ENCODE peak calls at places on chromosomes 3 and 15, in four cellular contexts. W, L, A and Q are unnamed samples.

GRCh38 chr15:80991446-80991845 is 1.8 kb upstream of the MESD start:
- ATAC-seq in W (peak; percentile 59), L (no peak), A (no peak), Q (peak; percentile 58)

GRCh38 chr15:23572844-23573243 is 7.4 kb downstream of the MKRN3 start:
- ATAC-seq in W (peak; percentile 86), L (no peak), A (no peak), Q (no peak)

GRCh38 chr3:54962200-54962599 is 34.3 kb upstream of the LRTM1 start:
- ATAC-seq in W (no peak), L (no peak), A (no peak), Q (no peak)

GRCh38 chr3:179432021-179432420 is 19.2 kb downstream of the GNB4 start:
- ATAC-seq in W (no peak), L (no peak), A (no peak), Q (peak; percentile 48)

GRCh38 chr15:76293361-76293760 is 17.9 kb downstream of the ETFA start:
- ATAC-seq in W (no peak), L (no peak), A (no peak), Q (no peak)

GRCh38 chr15:44812029-44812517 is 75.7 kb downstream of the TRIM69 start:
- ATAC-seq in W (no peak), L (no peak), A (peak; percentile 96), Q (no peak)

GRCh38 chr3:122350814-122351418 is 25.9 kb downstream of the CSTA start:
- ATAC-seq in W (no peak), L (no peak), A (no peak), Q (no peak)

GRCh38 chr15:64844576-64845140 is 2.9 kb downstream of the PLEKHO2 start:
- ATAC-seq in W (no peak), L (no peak), A (no peak), Q (no peak)

GRCh38 chr3:161137260-161137659 is 32.1 kb upstream of the B3GALNT1 start:
- ATAC-seq in W (no peak), L (no peak), A (no peak), Q (no peak)

GRCh38 chr3:133828576-133829309 is 23.1 kb downstream of the SRPRB start:
- ATAC-seq in W (peak; percentile 99), L (peak; percentile 65), A (no peak), Q (no peak)

GRCh38 chr3:108728934-108729333 is 28.3 kb downstream of the RETNLB start:
- ATAC-seq in W (no peak), L (no peak), A (no peak), Q (no peak)

GRCh38 chr3:185716436-185717090 is 108.3 kb downstream of the IGF2BP2 start:
- ATAC-seq in W (no peak), L (no peak), A (peak; percentile 11), Q (no peak)

GRCh38 chr3:21795152-21795837 is 44.3 kb upstream of the ZNF385D start:
- ATAC-seq in W (no peak), L (no peak), A (no peak), Q (peak; percentile 50)

GRCh38 chr3:4099607-4100006 is 203.6 kb upstream of the SETMAR start:
- ATAC-seq in W (no peak), L (no peak), A (no peak), Q (no peak)

GRCh38 chr3:72093270-72093669 is 308.3 kb upstream of the PROK2 start:
- ATAC-seq in W (no peak), L (no peak), A (no peak), Q (no peak)

GRCh38 chr3:153785901-153786300 is 335.3 kb upstream of the ARHGEF26 start:
- ATAC-seq in W (no peak), L (peak; percentile 63), A (peak; percentile 35), Q (no peak)

GRCh38 chr3:34000301-34000700 is 201.9 kb downstream of the PDCD6IP start:
- ATAC-seq in W (no peak), L (no peak), A (no peak), Q (no peak)

GRCh38 chr3:177351757-177352158 is 154.5 kb upstream of the TBL1XR1 start:
- ATAC-seq in W (no peak), L (no peak), A (no peak), Q (no peak)

GRCh38 chr3:85524104-85524503 is 565.3 kb downstream of the CADM2 start:
- ATAC-seq in W (no peak), L (no peak), A (no peak), Q (no peak)

GRCh38 chr3:170740726-170741591 is 129.0 kb downstream of the RPL22L1 start:
- ATAC-seq in W (peak; percentile 53), L (peak; percentile 61), A (no peak), Q (peak; percentile 85)

GRCh38 chr15:59689626-59690236 is 611 bp upstream of the BNIP2 start:
- ATAC-seq in W (peak; percentile 77), L (peak; percentile 70), A (peak; percentile 52), Q (peak; percentile 76)
- TF ChIP-seq POLR2AphosphoS5 in W (no peak), L (no peak), A (no peak), Q (peak; percentile 0)

GRCh38 chr3:40450438-40450837 is 6.7 kb upstream of the RPL14 start:
- ATAC-seq in W (no peak), L (no peak), A (no peak), Q (no peak)

GRCh38 chr3:40452562-40452875 is 4.6 kb upstream of the RPL14 start:
- ATAC-seq in W (no peak), L (no peak), A (no peak), Q (no peak)

GRCh38 chr3:40452876-40453730 is 4.0 kb upstream of the RPL14 start:
- ATAC-seq in W (peak; percentile 95), L (peak; percentile 91), A (peak; percentile 95), Q (peak; percentile 97)

GRCh38 chr3:40451551-40451950 is 5.6 kb upstream of the RPL14 start:
- ATAC-seq in W (no peak), L (no peak), A (no peak), Q (no peak)

GRCh38 chr3:40452057-40452456 is 5.1 kb upstream of the RPL14 start:
- ATAC-seq in W (no peak), L (no peak), A (no peak), Q (no peak)
- H3K4me3 ChIP-seq in W (peak overlapping the region; percentile 57), L (peak overlapping the region; percentile 78), A (peak overlapping the region; percentile 86), Q (no peak overlapping the region)

GRCh38 chr3:73683706-73684105 is 59.0 kb upstream of the PDZRN3 start:
- ATAC-seq in W (no peak), L (no peak), A (no peak), Q (no peak)
- TF ChIP-seq POLR2AphosphoS5 in W (no peak), L (no peak), A (no peak), Q (no peak)

GRCh38 chr3:8458235-8458634 is 43.4 kb upstream of the LMCD1 start:
- ATAC-seq in W (no peak), L (no peak), A (no peak), Q (peak; percentile 37)
- H3K4me3 ChIP-seq in W (no peak overlapping the region), L (no peak overlapping the region), A (no peak overlapping the region), Q (no peak overlapping the region)

GRCh38 chr3:129228891-129229585 is 20.4 kb upstream of the COPG1 start:
- ATAC-seq in W (peak; percentile 82), L (peak; percentile 25), A (peak; percentile 73), Q (no peak)

GRCh38 chr3:129226374-129226773 is 23.0 kb upstream of the COPG1 start:
- ATAC-seq in W (peak; percentile 57), L (peak; percentile 78), A (no peak), Q (peak; percentile 86)

GRCh38 chr3:129230311-129231019 is 18.9 kb upstream of the COPG1 start:
- ATAC-seq in W (peak; percentile 67), L (peak; percentile 60), A (peak; percentile 26), Q (peak; percentile 40)

DNA sequence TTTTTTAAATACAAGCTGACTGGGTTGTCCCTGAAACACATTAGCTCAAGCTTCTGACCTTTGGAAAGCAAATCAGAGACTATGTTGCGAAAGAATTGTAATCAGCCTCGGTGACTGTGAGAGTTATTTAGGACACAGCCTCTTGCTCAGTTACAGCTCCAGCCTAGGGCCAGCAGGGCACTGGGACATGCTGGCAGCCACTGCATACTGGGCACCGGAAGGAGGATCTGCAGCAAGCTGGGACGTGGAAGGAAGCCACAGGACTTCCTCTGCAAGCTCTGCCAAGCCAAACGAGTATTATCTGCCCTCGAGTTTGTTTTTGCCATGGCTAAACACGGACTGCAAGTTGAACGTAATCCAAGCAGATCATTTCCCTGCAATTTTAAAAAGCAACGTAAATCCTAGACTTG is 24.4 kb upstream of the COPG1 start:
- ATAC-seq in W (peak; percentile 20), L (peak; percentile 61), A (peak; percentile 96), Q (peak; percentile 88)
- TF ChIP-seq POLR2AphosphoS5 in W (no peak), L (peak; percentile 49), A (peak; percentile 82), Q (peak; percentile 90)

GRCh38 chr3:87351913-87352312 is 75.5 kb upstream of the POU1F1 start:
- ATAC-seq in W (no peak), L (no peak), A (no peak), Q (no peak)

GRCh38 chr3:87354399-87354798 is 78.0 kb upstream of the POU1F1 start:
- ATAC-seq in W (no peak), L (no peak), A (peak; percentile 41), Q (no peak)

GRCh38 chr3:87349833-87350232 is 73.4 kb upstream of the POU1F1 start:
- ATAC-seq in W (no peak), L (no peak), A (no peak), Q (no peak)

DNA sequence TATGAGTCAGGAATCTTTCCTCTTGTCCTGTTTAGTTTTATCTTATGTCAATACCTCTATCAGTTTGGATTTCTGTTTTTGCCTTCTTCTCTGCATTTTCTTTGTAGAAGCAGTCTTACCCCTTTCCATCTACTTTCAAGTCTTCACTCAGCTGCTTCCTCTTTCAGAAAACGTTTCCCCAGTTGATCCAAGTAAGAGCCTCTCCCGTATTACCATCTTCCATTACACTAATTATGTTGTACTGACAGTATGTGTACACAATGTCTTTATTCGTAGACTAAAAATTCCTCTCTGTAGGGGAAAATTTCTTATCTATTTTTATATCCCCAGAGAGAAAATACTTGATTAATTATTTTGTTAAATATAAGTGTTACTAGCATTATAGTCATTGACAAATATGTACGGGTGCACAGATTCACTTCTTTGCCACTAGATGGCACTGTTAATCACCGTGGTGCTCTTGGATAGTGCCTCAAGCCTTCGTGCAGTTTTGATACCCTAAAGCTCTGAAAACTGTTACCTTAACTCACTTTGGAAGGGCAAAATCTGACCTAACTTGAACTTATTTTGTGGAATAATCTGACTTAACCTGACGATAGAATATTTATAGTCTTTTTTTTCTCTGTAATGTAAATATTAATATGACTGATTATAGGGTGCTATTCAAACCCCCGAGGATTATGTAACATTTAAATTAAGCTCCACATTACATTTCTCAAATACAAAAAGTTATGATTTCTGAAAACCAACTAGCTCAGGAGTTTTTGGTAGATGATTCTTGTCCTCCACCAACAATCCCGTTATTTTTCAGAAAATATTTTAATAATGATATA is 74.2 kb upstream of the POU1F1 start:
- ATAC-seq in W (peak; percentile 92), L (peak; percentile 99), A (peak; percentile 93), Q (peak; percentile 61)
- H3K4me3 ChIP-seq in W (no peak overlapping the region), L (no peak overlapping the region), A (no peak overlapping the region), Q (no peak overlapping the region)